ENCODE peak calls at places on chromosomes 6 and 20, in nine cellular contexts. Q is GM04504; L is erythroblast; O is RPMI7951; W is CD4-positive, CD25-positive, alpha-beta regulatory T cell; F is neural progenitor cell; T is stimulated activated CD4-positive, alpha-beta T cell treated with anti-CD3 and anti-CD28 coated beads, Interleukin-4, amount 100 ng/mL, for 1 hour; D is mesendoderm; P is SHP77. E is an unnamed sample.

GRCh38 chr20:17700637-17701036 is 871 bp downstream of the BANF2 start:
- DNase-seq in T (no peak), O (no peak), F (no peak), L (no peak), P (no peak), Q (no peak), W (no peak), D (no peak), E (no peak)

GRCh38 chr6:111687652-111688051 is 82.0 kb upstream of the TRAF3IP2 start:
- DNase-seq in W (no peak), L (peak; percentile 54), D (no peak), O (no peak), P (no peak), Q (no peak), T (no peak), F (no peak), E (no peak)

GRCh38 chr6:154276810-154277577 is 79.6 kb downstream of the IPCEF1 start:
- DNase-seq in W (peak; percentile 70), D (peak; percentile 14), P (peak; percentile 8), L (peak; percentile 36), T (no peak), O (peak; percentile 55), Q (no peak), F (peak; percentile 33), E (peak; percentile 80)

GRCh38 chr20:9677224-9677623 is 161.7 kb downstream of the PAK5 start:
- DNase-seq in O (no peak), T (no peak), Q (no peak), L (no peak), D (no peak), W (no peak), F (no peak), P (no peak), E (no peak)

GRCh38 chr6:131565041-131565440 is 8.0 kb upstream of the ARG1 start:
- DNase-seq in P (no peak), W (no peak), F (no peak), O (no peak), T (no peak), D (no peak), Q (no peak), L (no peak), E (peak; percentile 23)

GRCh38 chr20:16760431-16761304 is 12.5 kb downstream of the OTOR start:
- DNase-seq in T (no peak), Q (no peak), O (no peak), L (no peak), W (no peak), P (no peak), D (peak; percentile 21), F (no peak), E (no peak)

GRCh38 chr20:41650221-41650948 is 32.2 kb upstream of the CHD6 start:
- DNase-seq in L (no peak), Q (no peak), T (no peak), W (no peak), D (no peak), O (no peak), P (peak; percentile 88), F (no peak), E (no peak)

GRCh38 chr6:5457983-5458683 is 196.8 kb downstream of the FARS2 start:
- DNase-seq in Q (no peak), T (no peak), D (no peak), W (no peak), P (peak; percentile 56), O (no peak), F (no peak), L (no peak), E (no peak)

GRCh38 chr20:10646006-10646405 is 27.8 kb downstream of the JAG1 start:
- DNase-seq in P (no peak), W (no peak), T (no peak), F (no peak), O (no peak), L (no peak), D (no peak), Q (no peak), E (no peak)

GRCh38 chr6:7335519-7335918 is 22.5 kb upstream of the SSR1 start:
- DNase-seq in T (no peak), P (no peak), F (no peak), O (no peak), L (no peak), W (no peak), Q (no peak), D (no peak), E (no peak)

GRCh38 chr6:112618796-112619195 is 271.7 kb downstream of the RFPL4B start:
- DNase-seq in T (no peak), O (peak; percentile 32), P (no peak), Q (no peak), W (no peak), L (no peak), D (peak; percentile 70), F (peak; percentile 50), E (peak; percentile 41)

GRCh38 chr6:168150551-168151444 is 71.8 kb upstream of the FRMD1 start:
- DNase-seq in L (no peak), F (peak; percentile 48), O (no peak), T (no peak), W (no peak), D (peak; percentile 27), P (no peak), Q (no peak), E (no peak)

GRCh38 chr6:97586344-97586743 is 303.3 kb upstream of the MMS22L start:
- DNase-seq in O (no peak), L (peak; percentile 3), F (peak; percentile 57), T (no peak), P (no peak), W (no peak), Q (peak; percentile 26), D (peak; percentile 71), E (peak; percentile 23)

GRCh38 chr6:35228483-35228882 is 14.7 kb downstream of the SCUBE3 start:
- DNase-seq in D (no peak), F (no peak), O (no peak), T (no peak), L (no peak), Q (no peak), P (no peak), W (no peak), E (no peak)

GRCh38 chr6:30705620-30706019 is 11.5 kb downstream of the MDC1 start:
- DNase-seq in D (no peak), O (no peak), W (no peak), Q (no peak), L (no peak), T (no peak), F (no peak), P (no peak), E (no peak)

GRCh38 chr6:75283907-75284284 is 696 bp downstream of the TMEM30A start:
- DNase-seq in L (peak; percentile 65), D (peak; percentile 16), Q (no peak), F (peak; percentile 16), O (no peak), T (peak; percentile 3), W (peak; percentile 30), P (no peak), E (no peak)

GRCh38 chr20:24873015-24873620 is 76.0 kb upstream of the CST7 start:
- DNase-seq in D (no peak), F (no peak), P (no peak), L (no peak), Q (no peak), O (no peak), T (no peak), W (no peak), E (no peak)

GRCh38 chr20:3995067-3995748 is 20.1 kb downstream of the RNF24 start:
- DNase-seq in P (no peak), L (peak; percentile 71), Q (no peak), D (peak; percentile 23), T (no peak), W (no peak), O (peak; percentile 77), F (no peak), E (no peak)

GRCh38 chr6:116557863-116558262 is 4.3 kb downstream of the CALHM4 start:
- DNase-seq in O (peak; percentile 94), P (peak; percentile 47), F (no peak), W (no peak), L (no peak), T (no peak), Q (peak; percentile 87), D (no peak), E (no peak)

GRCh38 chr6:95815389-95816056 is 200.3 kb upstream of the FUT9 start:
- DNase-seq in Q (no peak), T (no peak), F (no peak), D (no peak), O (no peak), L (no peak), P (no peak), W (no peak), E (no peak)

GRCh38 chr6:14275493-14275851 is 157.9 kb downstream of the CD83 start:
- DNase-seq in P (no peak), D (no peak), W (no peak), T (no peak), Q (no peak), F (no peak), O (no peak), L (no peak), E (no peak)

GRCh38 chr6:89562114-89562815 is 76.3 kb downstream of the LYRM2 start:
- DNase-seq in Q (no peak), P (peak; percentile 8), O (no peak), T (no peak), W (no peak), F (peak; percentile 41), D (no peak), L (no peak), E (no peak)

GRCh38 chr6:134537146-134537555 is 219.2 kb upstream of the SGK1 start:
- DNase-seq in T (no peak), W (no peak), P (no peak), O (peak; percentile 97), L (no peak), F (no peak), Q (peak; percentile 78), D (peak; percentile 71), E (no peak)